ENCODE peak calls at places on chromosomes 6 and 20, in nine cellular contexts. O is HTR-8/SVneo; S is hepatocyte; W is effector CD4-positive, alpha-beta T cell; H is GOT3; C is stimulated activated CD4-positive, alpha-beta T cell treated with anti-CD3 and anti-CD28 coated beads, Interleukin-1b, Interleukin-23, amount 100 ng/mL, for 4 hours; Q is activated T-helper 9 cell treated with anti-CD3 and anti-CD28 coated beads, Interleukin-2, amount 50 U/mL, for 16 hours; I is HFFc6; E is heart left ventricle. T is an unnamed sample.

GRCh38 chr20:24160563-24161355 is 172.2 kb upstream of the GGTLC1 start:
- DNase-seq in I (peak), O (peak), C (no peak), S (peak), Q (no peak), H (no peak), W (no peak), E (peak), T (peak)

GRCh38 chr6:13406781-13407180 is 78.4 kb upstream of the TBC1D7 start:
- DNase-seq in Q (no peak), W (no peak), E (peak), H (no peak), O (no peak), I (no peak), C (no peak), S (no peak), T (no peak)

GRCh38 chr6:143059616-143060353 is 904 bp upstream of the AIG1 start:
- DNase-seq in S (peak), Q (peak), O (peak), I (peak), W (no peak), E (no peak), H (no peak), C (no peak), T (peak)

GRCh38 chr6:45697605-45698004 is 318.1 kb downstream of the CLIC5 start:
- DNase-seq in E (no peak), O (peak), I (peak), W (no peak), H (no peak), S (peak), Q (no peak), C (no peak), T (no peak)

GRCh38 chr6:72040106-72040505 is 153.8 kb downstream of the RIMS1 start:
- DNase-seq in H (no peak), E (no peak), C (no peak), W (no peak), S (no peak), Q (no peak), O (no peak), I (no peak), T (no peak)

GRCh38 chr6:30830438-30830837 is 53.9 kb upstream of the DDR1 start:
- DNase-seq in Q (no peak), W (no peak), H (no peak), O (no peak), I (no peak), C (no peak), E (no peak), S (no peak), T (no peak)

GRCh38 chr6:100620085-100620484 is 155.4 kb upstream of the SIM1 start:
- DNase-seq in W (no peak), I (peak), C (no peak), Q (no peak), H (no peak), E (no peak), S (no peak), O (no peak), T (no peak)

GRCh38 chr6:131923356-131923755 is 27.8 kb downstream of the CCN2 start:
- DNase-seq in E (peak), C (no peak), W (no peak), H (no peak), O (no peak), I (peak), Q (no peak), S (peak), T (peak)

GRCh38 chr6:40376113-40376650 is 211.0 kb downstream of the LRFN2 start:
- DNase-seq in S (no peak), H (no peak), I (no peak), O (no peak), C (no peak), W (no peak), Q (no peak), E (no peak), T (no peak)